ENCODE peak calls at places on chromosomes 6 and 20, in ten cellular contexts. I is HFF-Myc, P is body of pancreas, W is lower leg skin, O is fibroblast of lung, Y is choroid plexus epithelial cell, Z is pancreas, V is mammary epithelial cell, U is adrenal gland, D is psoas muscle. A is an unnamed sample.

GRCh38 chr6:135176464-135176863 is 4.6 kb upstream of the MYB start:
- DNase-seq in Y (no peak), O (no peak), D (no peak), U (no peak), W (no peak), I (no peak), V (no peak), Z (no peak), P (no peak), A (no peak)

GRCh38 chr6:170286246-170286933 is 4.5 kb downstream of the DLL1 start:
- DNase-seq in Z (peak; percentile 61), Y (peak; percentile 20), P (peak; percentile 54), U (no peak), V (no peak), W (peak; percentile 32), O (peak; percentile 31), D (peak; percentile 69), I (no peak), A (no peak)

GRCh38 chr6:144667517-144667916 is 382.4 kb downstream of the UTRN start:
- DNase-seq in Y (no peak), D (no peak), U (no peak), V (no peak), Z (no peak), W (no peak), I (no peak), P (no peak), O (no peak), A (no peak)

GRCh38 chr20:56274156-56274555 is 25.6 kb downstream of the MC3R start:
- DNase-seq in U (no peak), I (no peak), Y (no peak), D (no peak), O (no peak), V (no peak), P (no peak), W (no peak), Z (no peak), A (no peak)

GRCh38 chr20:8658103-8658502 is 410.8 kb upstream of the PLCB4 start:
- DNase-seq in D (no peak), U (no peak), O (no peak), P (no peak), Y (no peak), V (no peak), I (no peak), W (no peak), Z (no peak), A (no peak)

GRCh38 chr6:116371384-116372209 is 850 bp downstream of the DSE start:
- DNase-seq in V (peak; percentile 92), W (peak; percentile 87), I (peak; percentile 87), P (peak; percentile 50), Z (peak; percentile 45), U (peak; percentile 76), O (peak; percentile 93), D (peak; percentile 91), Y (peak; percentile 95), A (no peak)

GRCh38 chr20:16580127-16580526 is 6.9 kb upstream of the KIF16B start:
- DNase-seq in V (peak; percentile 76), I (no peak), W (no peak), D (peak; percentile 58), Z (no peak), P (no peak), Y (peak; percentile 64), U (no peak), O (peak; percentile 71), A (peak; percentile 65)

GRCh38 chr20:10668677-10669368 is 5.0 kb downstream of the JAG1 start:
- DNase-seq in U (no peak), O (no peak), Z (no peak), W (no peak), P (no peak), V (no peak), Y (no peak), I (no peak), D (no peak), A (no peak)

GRCh38 chr6:6665505-6665904 is 77.0 kb downstream of the LY86 start:
- DNase-seq in Y (no peak), P (no peak), Z (no peak), V (no peak), D (no peak), I (no peak), O (no peak), W (no peak), U (no peak), A (no peak)

GRCh38 chr6:5203571-5203970 is 57.2 kb downstream of the LYRM4 start:
- DNase-seq in Y (no peak), W (no peak), P (no peak), I (no peak), U (no peak), Z (no peak), O (no peak), V (no peak), D (no peak), A (no peak)

GRCh38 chr6:109239918-109240321 is 142.3 kb downstream of the CD164 start:
- DNase-seq in Z (no peak), U (no peak), W (no peak), D (no peak), Y (peak; percentile 11), O (no peak), P (no peak), I (no peak), V (no peak), A (no peak)

GRCh38 chr6:57177545-57178225 is 5.6 kb downstream of the BAG2 start:
- DNase-seq in V (no peak), D (peak; percentile 65), Z (no peak), P (no peak), O (no peak), Y (no peak), I (no peak), W (peak; percentile 64), U (no peak), A (no peak)

DNA sequence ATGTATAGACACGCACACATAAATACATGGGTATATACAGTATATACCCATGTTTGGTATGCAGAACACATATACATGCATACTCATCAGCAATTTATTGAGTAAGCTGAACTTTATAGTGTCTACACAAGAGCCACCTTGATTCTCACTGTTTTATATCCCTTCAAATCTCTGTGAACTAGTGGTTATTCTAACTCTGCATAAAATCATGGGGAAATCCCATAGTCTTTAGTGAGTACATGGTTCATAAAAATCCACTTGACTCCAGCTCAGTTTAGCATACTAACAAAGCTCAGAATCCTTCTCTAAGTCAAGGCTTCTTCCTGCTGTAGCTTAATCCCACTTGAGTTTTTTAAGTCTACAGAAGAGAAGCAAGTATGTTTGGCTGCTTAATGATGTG is 104.1 kb downstream of the THEMIS start:
- DNase-seq in D (no peak), O (no peak), W (no peak), P (no peak), U (no peak), I (no peak), V (no peak), Y (no peak), Z (no peak), A (no peak)
- TF ChIP-seq CTCF in D (no peak), O (no peak), W (no peak), P (no peak), U (no peak), I (no peak), V (no peak), Y (no peak), Z (no peak), A (no peak)

GRCh38 chr6:157456524-157456829 is 75.5 kb downstream of the ZDHHC14 start:
- DNase-seq in V (no peak), Z (no peak), W (no peak), U (no peak), P (no peak), O (no peak), I (no peak), Y (peak; percentile 6), D (no peak), A (no peak)

GRCh38 chr6:157453978-157454377 is 73.0 kb downstream of the ZDHHC14 start:
- DNase-seq in I (no peak), U (no peak), V (no peak), D (no peak), O (no peak), Z (no peak), Y (no peak), P (no peak), W (no peak), A (no peak)

GRCh38 chr6:157453131-157453530 is 72.1 kb downstream of the ZDHHC14 start:
- DNase-seq in D (no peak), P (no peak), O (no peak), Z (no peak), V (no peak), W (no peak), I (no peak), Y (no peak), U (no peak), A (no peak)

GRCh38 chr6:157455731-157456523 is 74.9 kb downstream of the ZDHHC14 start:
- DNase-seq in Z (no peak), P (no peak), U (no peak), O (no peak), V (no peak), Y (peak; percentile 14), D (no peak), I (no peak), W (no peak), A (no peak)

GRCh38 chr6:157455028-157455714 is 74.2 kb downstream of the ZDHHC14 start:
- DNase-seq in Z (no peak), U (no peak), Y (no peak), V (no peak), I (no peak), D (no peak), P (no peak), O (no peak), W (no peak), A (no peak)
- H3K4me3 ChIP-seq in Z (no peak overlapping the region), U (no peak overlapping the region), Y (no peak overlapping the region), V (no peak overlapping the region), I (no peak overlapping the region), D (no peak overlapping the region), P (no peak overlapping the region), O (no peak overlapping the region), W (no peak overlapping the region), A (no peak overlapping the region)

DNA sequence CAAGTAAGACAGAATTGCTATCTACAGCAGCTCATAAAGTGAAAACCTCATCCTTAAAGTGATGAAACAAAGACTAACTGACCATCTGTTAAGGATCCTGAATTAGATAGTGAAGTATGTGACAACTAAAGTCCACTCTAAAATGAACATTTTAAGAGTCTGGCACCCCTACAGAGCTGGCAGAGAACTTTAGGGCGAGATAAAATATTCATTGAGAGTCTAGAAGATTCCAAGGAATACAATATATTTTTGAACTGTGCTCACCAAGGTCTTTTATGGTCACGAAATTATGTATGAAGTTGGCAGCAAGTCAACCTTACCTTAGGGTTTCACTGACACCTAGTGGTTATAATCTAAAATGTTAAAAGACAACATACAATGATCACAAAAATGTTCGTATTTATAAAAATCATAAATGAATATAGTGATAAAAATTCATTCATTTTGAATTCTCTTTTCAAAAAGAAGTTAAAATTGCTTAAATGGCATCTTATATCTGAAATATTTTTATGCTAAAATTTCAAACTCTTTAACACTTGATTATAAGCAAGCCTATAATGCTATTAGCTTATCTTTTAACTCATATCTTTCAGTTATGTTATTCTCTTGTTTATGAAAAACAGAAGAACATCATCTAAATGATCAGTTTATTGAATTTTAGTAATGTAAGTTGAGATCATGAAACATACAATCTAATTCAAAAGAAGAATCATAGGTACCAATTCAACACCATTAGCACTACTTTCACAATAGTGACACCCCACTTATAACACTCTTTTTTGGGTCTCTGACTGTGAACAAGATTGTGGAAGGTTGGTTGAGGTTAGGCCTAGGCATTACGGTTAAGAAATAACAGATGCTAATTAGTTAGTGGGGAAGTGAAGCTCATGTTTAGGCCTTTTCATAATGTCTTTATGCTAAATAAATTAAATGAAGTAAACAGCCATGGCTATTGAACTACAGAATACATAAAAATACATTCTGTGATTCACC is 27.5 kb downstream of the RSPH3 start:
- DNase-seq in W (no peak), Y (peak; percentile 78), Z (no peak), O (peak; percentile 43), I (peak; percentile 24), D (no peak), V (peak; percentile 50), P (no peak), U (no peak), A (no peak)
- TF ChIP-seq CTCF in W (no peak), Y (peak; percentile 50), Z (peak; percentile 33), O (peak; percentile 30), I (peak; percentile 19), D (peak; percentile 63), V (peak; percentile 43), P (peak; percentile 68), U (peak; percentile 72), A (no peak)

GRCh38 chr6:30326446-30327231 is at the start of gene TRIM39:
- DNase-seq in D (peak; percentile 93), P (peak; percentile 83), O (peak; percentile 81), Y (peak; percentile 82), U (peak; percentile 87), W (peak; percentile 74), V (peak; percentile 82), I (peak; percentile 15), Z (peak; percentile 85), A (no peak)
- H3K4me3 ChIP-seq in D (peak within 1 kb of the TSS; percentile 94), P (peak within 1 kb of the TSS; percentile 57), O (peak within 1 kb of the TSS; percentile 99), Y (peak within 1 kb of the TSS; percentile 90), U (peak within 1 kb of the TSS; percentile 98), W (peak within 1 kb of the TSS; percentile 73), V (peak within 1 kb of the TSS; percentile 69), I (peak within 1 kb of the TSS; percentile 82), Z (peak within 1 kb of the TSS; percentile 79), A (peak within 1 kb of the TSS; percentile 95)